ENCODE peak calls at places on chromosome 17, in ten cellular contexts. G, K, D, I, B, X, R, U, L and C are unnamed samples.

GRCh38 chr17:9217151-9218067 is 196.1 kb downstream of the NTN1 start:
- DNase-seq in G (no peak), B (peak; percentile 37), X (peak; percentile 84), U (no peak), K (no peak), I (no peak), L (peak; percentile 3), R (no peak), D (peak; percentile 90), C (no peak)

GRCh38 chr17:12592941-12593340 is 72.7 kb upstream of the MYOCD start:
- DNase-seq in L (no peak), R (peak; percentile 2), D (no peak), K (no peak), U (no peak), G (no peak), I (no peak), X (no peak), B (peak; percentile 24), C (no peak)

GRCh38 chr17:74737299-74738050 is 419 bp downstream of the RAB37 start:
- DNase-seq in K (no peak), D (peak; percentile 9), I (peak; percentile 88), R (peak; percentile 38), B (no peak), U (peak; percentile 77), L (no peak), G (no peak), X (no peak), C (peak; percentile 51)

GRCh38 chr17:74519951-74520553 is 11.2 kb downstream of the CD300LB start:
- DNase-seq in K (peak; percentile 26), D (no peak), U (no peak), B (no peak), X (no peak), R (no peak), I (no peak), G (peak; percentile 28), L (no peak), C (no peak)

GRCh38 chr17:59844884-59845594 is 47.7 kb downstream of the TUBD1 start:
- DNase-seq in D (peak; percentile 78), R (no peak), U (no peak), B (peak; percentile 91), G (no peak), I (no peak), X (peak; percentile 87), K (no peak), L (no peak), C (no peak)

GRCh38 chr17:73192219-73192893 is 499 bp upstream of the COG1 start:
- DNase-seq in R (peak; percentile 72), B (peak; percentile 69), K (peak; percentile 82), U (peak; percentile 67), D (peak; percentile 44), G (peak; percentile 64), X (peak; percentile 67), I (peak; percentile 94), L (peak; percentile 49), C (peak; percentile 78)

GRCh38 chr17:33686171-33686570 is 393.1 kb upstream of the ASIC2 start:
- DNase-seq in I (no peak), G (no peak), R (peak; percentile 26), L (no peak), K (no peak), B (no peak), X (no peak), U (peak; percentile 62), D (peak; percentile 3), C (peak; percentile 30)

GRCh38 chr17:36696805-36697204 is 95.4 kb downstream of the MRM1 start:
- DNase-seq in L (no peak), D (no peak), I (no peak), U (no peak), K (no peak), G (no peak), R (no peak), B (no peak), X (no peak), C (no peak)

GRCh38 chr17:68141050-68141449 is 105.5 kb downstream of the KPNA2 start:
- DNase-seq in B (no peak), X (peak; percentile 14), D (peak; percentile 21), R (no peak), U (no peak), G (no peak), I (no peak), K (no peak), L (no peak), C (no peak)

GRCh38 chr17:50203086-50203485 is 1.7 kb upstream of the COL1A1 start:
- DNase-seq in G (no peak), X (no peak), L (peak; percentile 56), R (no peak), U (no peak), D (peak; percentile 74), I (no peak), B (no peak), K (no peak), C (no peak)

GRCh38 chr17:38681096-38681495 is 6.3 kb upstream of the EPOP start:
- DNase-seq in X (no peak), I (no peak), D (no peak), R (no peak), L (no peak), G (no peak), U (no peak), B (no peak), K (no peak), C (no peak)

GRCh38 chr17:81735181-81736102 is 23.4 kb downstream of the SLC25A10 start:
- DNase-seq in G (no peak), D (peak; percentile 53), X (peak; percentile 72), L (no peak), B (no peak), U (no peak), I (peak; percentile 87), K (no peak), R (peak; percentile 65), C (no peak)

GRCh38 chr17:41813699-41814124 is 908 bp downstream of the FKBP10 start:
- DNase-seq in L (no peak), D (no peak), B (no peak), G (no peak), I (no peak), X (no peak), R (no peak), K (no peak), U (no peak), C (no peak)

DNA sequence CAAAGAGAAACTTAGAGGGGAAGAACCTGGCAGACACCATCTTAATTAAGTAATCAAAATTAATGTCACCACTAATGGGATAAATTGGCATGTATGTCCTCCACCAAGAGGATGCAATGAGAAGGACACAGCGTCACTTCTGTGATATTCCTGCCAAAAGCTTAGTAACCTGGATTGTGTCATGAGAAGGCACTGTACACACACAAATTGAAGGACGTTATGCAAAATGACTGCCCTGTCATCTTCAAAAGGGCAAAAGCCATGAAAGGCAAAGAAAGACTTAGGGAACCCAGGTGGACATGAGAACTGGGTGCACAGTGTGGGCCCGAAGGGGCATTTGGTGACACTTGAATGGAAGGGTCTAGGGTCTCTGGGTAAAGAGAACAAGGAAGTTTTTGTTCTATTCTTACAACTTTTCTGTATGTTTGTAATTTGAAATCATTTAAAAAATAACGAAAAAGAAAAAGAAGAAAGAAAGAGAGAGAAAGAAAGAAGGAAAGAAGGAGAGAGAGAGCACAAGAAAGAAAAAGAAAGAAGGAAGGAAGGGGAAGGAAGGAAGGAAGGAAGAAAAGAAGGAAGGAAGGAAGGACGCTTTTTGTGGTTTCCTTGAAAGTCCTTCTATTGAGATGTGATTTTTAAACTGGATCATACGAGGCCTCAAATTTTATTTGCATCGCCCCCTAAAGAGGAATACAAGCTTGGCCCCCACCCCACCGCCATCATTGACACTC is 4.0 kb upstream of the APOH start:
- DNase-seq in R (no peak), G (no peak), X (no peak), U (no peak), L (no peak), B (no peak), K (no peak), D (no peak), I (no peak), C (no peak)
- TF ChIP-seq CTCF in R (no peak), G (no peak), X (no peak), U (no peak), L (no peak), B (no peak), K (no peak), D (no peak), I (no peak), C (no peak)

DNA sequence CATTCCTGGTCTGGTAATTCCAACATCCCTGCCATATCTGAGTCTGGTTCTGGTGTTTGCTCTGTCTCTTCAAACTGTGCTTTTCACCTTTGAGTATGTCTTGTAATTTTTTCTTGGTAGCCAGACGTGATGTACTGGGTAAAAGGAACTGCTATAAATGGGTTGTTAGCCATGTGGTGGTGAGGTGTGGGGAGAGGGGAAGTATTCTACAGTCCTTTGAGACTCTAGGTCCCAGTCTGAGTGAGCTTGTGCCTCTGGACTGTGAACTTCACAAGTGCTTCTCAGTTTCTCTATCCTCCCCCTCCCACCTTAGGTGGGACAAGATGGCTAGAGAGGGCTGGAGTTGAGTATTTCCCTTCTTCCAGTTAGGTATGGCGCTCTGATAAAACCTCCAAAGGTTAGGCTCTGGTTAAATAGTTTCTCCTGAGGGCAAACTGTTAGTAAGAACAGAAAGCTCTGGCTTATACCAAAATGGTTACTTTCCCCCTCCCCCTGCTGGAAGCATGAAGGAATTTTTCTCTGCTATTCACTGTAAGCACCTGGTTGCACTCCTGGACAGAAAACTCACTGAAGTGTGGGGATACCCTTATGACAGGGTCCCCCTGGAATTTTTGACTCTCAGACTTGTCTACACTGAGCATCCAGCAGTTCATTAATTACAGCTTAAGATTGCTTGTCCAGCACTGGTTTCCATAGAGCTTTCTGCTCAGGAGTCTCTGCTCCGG is 87.8 kb downstream of the MARCHF10 start:
- DNase-seq in D (no peak), G (no peak), U (no peak), X (no peak), L (no peak), B (no peak), R (peak; percentile 18), I (no peak), K (no peak), C (no peak)
- TF ChIP-seq CTCF in D (peak; percentile 30), G (peak; percentile 34), U (no peak), X (peak; percentile 41), L (peak; percentile 61), B (peak; percentile 32), R (peak; percentile 37), I (no peak), K (no peak), C (peak; percentile 14)

DNA sequence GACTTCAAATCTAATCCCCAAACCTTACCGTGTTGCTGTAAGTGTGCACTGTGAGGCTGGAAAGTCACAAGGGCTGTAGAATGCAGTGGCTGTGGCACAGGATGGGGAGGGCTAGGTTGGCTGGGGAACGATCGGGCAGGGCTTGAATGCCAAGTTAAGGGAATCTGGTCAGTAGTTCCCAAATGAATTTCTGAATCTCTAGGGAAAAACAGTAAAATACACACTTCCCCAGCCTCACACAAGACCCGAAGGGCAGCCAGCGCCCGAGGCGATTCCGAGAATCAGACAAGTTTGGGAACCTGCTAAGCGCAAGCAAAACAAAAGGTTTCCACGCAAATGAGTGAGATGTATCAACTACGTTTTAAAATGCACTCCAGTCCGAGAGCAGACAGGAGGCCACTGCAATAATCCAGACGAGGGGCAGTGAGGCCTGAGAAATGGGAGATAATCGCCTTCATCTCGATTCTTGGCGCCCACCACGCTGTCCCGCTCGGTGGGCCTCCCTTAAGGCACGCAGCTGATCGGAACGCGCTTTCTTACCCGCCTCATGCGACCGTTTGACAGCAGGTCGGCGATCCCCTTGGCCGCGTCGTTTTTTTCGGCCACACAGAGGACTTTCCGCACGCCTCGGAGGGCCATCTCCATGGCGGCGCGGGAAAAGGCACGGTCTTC is 599 bp downstream of the TOP3A start:
- DNase-seq in B (peak; percentile 21), D (no peak), U (no peak), K (no peak), R (no peak), I (no peak), X (no peak), G (no peak), L (no peak), C (no peak)
- TF ChIP-seq CTCF in B (no peak), D (no peak), U (no peak), K (no peak), R (no peak), I (no peak), X (no peak), G (no peak), L (no peak), C (no peak)

GRCh38 chr17:7215136-7215638 is 4.4 kb downstream of the DLG4 start:
- DNase-seq in I (no peak), G (no peak), D (no peak), R (no peak), L (no peak), B (no peak), X (no peak), U (no peak), K (no peak), C (no peak)
- TF ChIP-seq CTCF in I (peak; percentile 2), G (no peak), D (no peak), R (no peak), L (no peak), B (no peak), X (no peak), U (no peak), K (no peak), C (no peak)